ENCODE peak calls at places on chromosomes 11 and 22, in eight cellular contexts. Z, K, M, E, Y, D, T and J are unnamed samples.

GRCh38 chr22:31229402-31230140 is 17.5 kb downstream of the LIMK2 start:
- DNase-seq in Z (peak; percentile 36), E (no peak), T (no peak), K (peak; percentile 50), M (no peak), D (no peak), Y (peak; percentile 29), J (no peak)

GRCh38 chr22:32951081-32951806 is 106.9 kb downstream of the SYN3 start:
- DNase-seq in T (no peak), M (no peak), K (peak; percentile 43), Z (no peak), E (no peak), Y (no peak), D (no peak), J (no peak)

GRCh38 chr11:77471520-77472234 is 2.2 kb downstream of the PAK1 start:
- DNase-seq in T (no peak), Z (no peak), M (no peak), E (no peak), D (peak; percentile 12), Y (peak; percentile 14), K (peak; percentile 39), J (no peak)

GRCh38 chr22:27430799-27431480 is 370.6 kb downstream of the MN1 start:
- DNase-seq in Z (no peak), K (no peak), Y (no peak), T (no peak), M (no peak), D (no peak), E (no peak), J (no peak)

GRCh38 chr11:17526326-17526725 is 17.9 kb downstream of the USH1C start:
- DNase-seq in T (no peak), Z (no peak), E (no peak), K (no peak), D (no peak), Y (no peak), M (no peak), J (no peak)

GRCh38 chr11:130159657-130160459 is at the start of gene ST14:
- DNase-seq in T (no peak), D (no peak), K (peak; percentile 58), E (no peak), Y (no peak), Z (peak; percentile 18), M (no peak), J (no peak)

GRCh38 chr22:29830585-29830984 is 7.5 kb downstream of the ASCC2 start:
- DNase-seq in D (no peak), E (no peak), M (no peak), Z (peak; percentile 43), K (no peak), T (no peak), Y (no peak), J (no peak)

GRCh38 chr11:65041206-65042035 is at the start of gene SAC3D1:
- DNase-seq in D (no peak), T (no peak), Y (no peak), K (peak; percentile 87), E (no peak), Z (peak; percentile 79), M (peak; percentile 33), J (no peak)

GRCh38 chr11:20367313-20367948 is 3.9 kb downstream of the HTATIP2 start:
- DNase-seq in E (peak; percentile 82), T (peak; percentile 76), Z (peak; percentile 92), K (no peak), Y (peak; percentile 90), D (peak; percentile 21), M (no peak), J (peak; percentile 87)

GRCh38 chr11:7561562-7561961 is 47.8 kb downstream of the PPFIBP2 start:
- DNase-seq in D (no peak), M (no peak), Z (no peak), E (peak; percentile 53), K (no peak), Y (no peak), T (no peak), J (no peak)

GRCh38 chr11:116984186-116984585 is 114.0 kb downstream of the SIK3 start:
- DNase-seq in T (no peak), Y (peak; percentile 74), M (no peak), Z (peak; percentile 71), E (no peak), K (no peak), D (no peak), J (peak; percentile 73)

GRCh38 chr11:114017723-114018122 is 41.8 kb upstream of the ZBTB16 start:
- DNase-seq in Y (peak; percentile 18), T (no peak), D (no peak), E (no peak), K (no peak), M (no peak), Z (peak; percentile 24), J (peak; percentile 16)

GRCh38 chr11:40514124-40514523 is 945.3 kb downstream of the LRRC4C start:
- DNase-seq in T (no peak), Y (peak; percentile 1), D (no peak), Z (peak; percentile 18), M (no peak), E (no peak), K (no peak), J (peak; percentile 2)

GRCh38 chr22:40524392-40525249 is 111.9 kb downstream of the MRTFA start:
- DNase-seq in T (no peak), Y (peak; percentile 35), M (no peak), D (no peak), Z (peak; percentile 47), K (no peak), E (no peak), J (peak; percentile 51)

GRCh38 chr11:111540114-111540920 is at the start of gene LAYN:
- DNase-seq in Y (peak; percentile 83), Z (peak; percentile 88), T (peak; percentile 89), K (peak; percentile 72), E (no peak), D (no peak), M (peak; percentile 21), J (peak; percentile 49)

GRCh38 chr22:47328550-47329243 is 566.2 kb downstream of the TBC1D22A start:
- DNase-seq in D (peak; percentile 18), T (no peak), E (peak; percentile 84), M (no peak), Y (peak; percentile 70), Z (peak; percentile 97), K (no peak), J (peak; percentile 45)

GRCh38 chr11:60988658-60989057 is 17.2 kb downstream of the CD6 start:
- DNase-seq in Z (no peak), M (no peak), K (no peak), D (no peak), Y (no peak), E (no peak), T (no peak), J (no peak)